ENCODE peak calls at places on chromosomes 6 and 20, in eight cellular contexts. R is SK-N-SH, G is right cardiac atrium, P is HEK293T, O is spleen, E is Caco-2, X is B cell, Z is T-helper 9 cell. I is an unnamed sample.

GRCh38 chr6:25280617-25280990 is 1.4 kb downstream of the CARMIL1 start:
- DNase-seq in Z (no peak), O (no peak), G (no peak), P (no peak), R (no peak), X (peak), E (no peak), I (no peak)

GRCh38 chr20:16477632-16478031 is 95.6 kb downstream of the KIF16B start:
- DNase-seq in O (no peak), Z (no peak), X (no peak), P (no peak), R (no peak), E (peak), G (no peak), I (no peak)

GRCh38 chr6:151322570-151322969 is 68.8 kb downstream of the ZBTB2 start:
- DNase-seq in R (no peak), G (no peak), Z (no peak), P (no peak), O (no peak), E (no peak), X (no peak), I (no peak)

GRCh38 chr6:113019176-113019575 is 672.0 kb downstream of the RFPL4B start:
- DNase-seq in R (no peak), Z (no peak), P (no peak), X (no peak), E (no peak), G (no peak), O (no peak), I (no peak)

GRCh38 chr6:32529697-32530429 is at the start of gene HLA-DRB5:
- DNase-seq in P (no peak), O (peak), R (no peak), G (peak), E (no peak), X (peak), Z (peak), I (no peak)

GRCh38 chr6:118815495-118815894 is 78.5 kb upstream of the ASF1A start:
- DNase-seq in G (no peak), R (no peak), P (no peak), O (no peak), X (no peak), E (no peak), Z (no peak), I (no peak)

GRCh38 chr6:129513471-129513870 is 196.5 kb downstream of the ARHGAP18 start:
- DNase-seq in P (no peak), X (no peak), G (no peak), O (no peak), E (no peak), R (no peak), Z (no peak), I (no peak)

GRCh38 chr20:56859751-56860366 is 230.8 kb downstream of the TFAP2C start:
- DNase-seq in X (no peak), E (no peak), P (no peak), G (no peak), O (no peak), Z (no peak), R (no peak), I (no peak)

GRCh38 chr6:75488026-75488425 is 5.6 kb downstream of the FILIP1 start:
- DNase-seq in X (no peak), O (no peak), Z (no peak), P (no peak), R (no peak), E (no peak), G (no peak), I (no peak)

GRCh38 chr6:37946021-37946420 is 126.5 kb downstream of the ZFAND3 start:
- DNase-seq in O (no peak), R (no peak), P (no peak), Z (no peak), X (no peak), E (no peak), G (no peak), I (no peak)

GRCh38 chr20:10490706-10491105 is 55.6 kb downstream of the SLX4IP start:
- DNase-seq in P (no peak), R (no peak), O (no peak), X (no peak), Z (no peak), G (no peak), E (no peak), I (no peak)

GRCh38 chr6:72522735-72523141 is 99.1 kb upstream of the KCNQ5 start:
- DNase-seq in E (peak), G (no peak), X (peak), Z (no peak), R (peak), P (peak), O (no peak), I (no peak)

GRCh38 chr6:9139762-9140161 is 704.4 kb upstream of the SLC35B3 start:
- DNase-seq in Z (no peak), X (no peak), R (no peak), O (no peak), E (no peak), P (no peak), G (no peak), I (no peak)

GRCh38 chr6:11093065-11093590 is 506 bp upstream of the SMIM13 start:
- DNase-seq in E (no peak), X (no peak), Z (no peak), O (no peak), R (no peak), P (peak), G (no peak), I (no peak)

GRCh38 chr6:7241160-7241559 is 71.8 kb downstream of the SSR1 start:
- DNase-seq in X (no peak), G (no peak), O (no peak), R (no peak), Z (no peak), P (no peak), E (no peak), I (no peak)

GRCh38 chr6:44000164-44000842 is 126.9 kb downstream of the MRPL14 start:
- DNase-seq in O (peak), G (peak), R (peak), X (peak), Z (no peak), P (no peak), E (no peak), I (no peak)

GRCh38 chr6:149809798-149810197 is 54.4 kb downstream of the LRP11 start:
- DNase-seq in O (no peak), G (no peak), R (no peak), X (no peak), Z (no peak), E (no peak), P (no peak), I (no peak)

GRCh38 chr20:50153500-50154377 is at the start of gene PEDS1:
- DNase-seq in E (peak), G (peak), P (peak), R (peak), Z (peak), X (peak), O (peak), I (peak)

GRCh38 chr6:147201885-147202515 is 2.2 kb upstream of the STXBP5 start:
- DNase-seq in P (peak), R (peak), Z (no peak), O (no peak), E (peak), G (peak), X (no peak), I (peak)

GRCh38 chr6:44002071-44002590 is 125.1 kb downstream of the MRPL14 start:
- DNase-seq in G (peak), X (no peak), P (no peak), E (peak), Z (no peak), R (no peak), O (peak), I (no peak)

GRCh38 chr6:30881392-30881986 is 2.8 kb upstream of the DDR1 start:
- DNase-seq in E (no peak), Z (no peak), G (no peak), P (no peak), R (no peak), O (no peak), X (no peak), I (no peak)

GRCh38 chr20:53423587-53424146 is 170.0 kb downstream of the ZNF217 start:
- DNase-seq in E (no peak), R (no peak), X (no peak), P (no peak), G (no peak), Z (no peak), O (no peak), I (no peak)